ENCODE peak calls at places on chromosomes 13 and 19, in seven cellular contexts. Y is mammary epithelial cell, R is neural progenitor cell, W is H9, A is IMR-90, N is hepatocyte, H is HCT116. S is an unnamed sample.
A peak's percentile ranks its signal among the peaks of the same experiment; 100 is the strongest.

GRCh38 chr13:18998389-18998788 is 183.2 kb downstream of the TUBA3C start:
- DNase-seq in Y (no peak), R (no peak), W (no peak), A (no peak), N (no peak), H (no peak), S (no peak)

GRCh38 chr19:50486823-50487515 is 10.3 kb upstream of the GARIN5A start:
- DNase-seq in Y (no peak), R (peak; percentile 68), W (peak; percentile 88), A (peak; percentile 19), N (no peak), H (peak; percentile 80), S (peak; percentile 15)

GRCh38 chr19:49380391-49380790 is 7.7 kb upstream of the KASH5 start:
- DNase-seq in Y (no peak), R (no peak), W (no peak), A (no peak), N (no peak), H (no peak), S (no peak)

GRCh38 chr13:114109646-114110045 is 22.8 kb downstream of the RASA3 start:
- DNase-seq in Y (no peak), R (peak; percentile 39), W (no peak), A (no peak), N (no peak), H (no peak), S (no peak)

GRCh38 chr19:15222738-15223648 is 9.3 kb downstream of the EPHX3 start:
- DNase-seq in Y (peak; percentile 80), R (peak; percentile 100), W (peak; percentile 98), A (peak; percentile 95), N (peak; percentile 96), H (peak; percentile 33), S (peak; percentile 93)

GRCh38 chr19:15337202-15337601 is 4.9 kb upstream of the BRD4 start:
- DNase-seq in Y (no peak), R (no peak), W (no peak), A (peak; percentile 80), N (no peak), H (no peak), S (no peak)

GRCh38 chr13:73599232-73600128 is 534.7 kb downstream of the KLF12 start:
- DNase-seq in Y (peak; percentile 43), R (no peak), W (no peak), A (no peak), N (no peak), H (no peak), S (no peak)

GRCh38 chr19:13962738-13963602 is 10.7 kb downstream of the DCAF15 start:
- DNase-seq in Y (no peak), R (no peak), W (peak; percentile 64), A (peak; percentile 60), N (peak; percentile 12), H (no peak), S (no peak)

GRCh38 chr19:7124782-7125181 is 55.3 kb downstream of the ZNF557 start:
- DNase-seq in Y (no peak), R (no peak), W (no peak), A (no peak), N (no peak), H (no peak), S (peak; percentile 12)

GRCh38 chr19:8030906-8031305 is 21.7 kb upstream of the CCL25 start:
- DNase-seq in Y (no peak), R (no peak), W (no peak), A (no peak), N (no peak), H (no peak), S (no peak)

GRCh38 chr19:5999693-6000092 is 21.8 kb upstream of the RANBP3 start:
- DNase-seq in Y (no peak), R (no peak), W (no peak), A (no peak), N (no peak), H (no peak), S (no peak)

GRCh38 chr13:94061316-94061715 is 418.2 kb downstream of the DCT start:
- DNase-seq in Y (no peak), R (no peak), W (no peak), A (peak; percentile 79), N (peak; percentile 6), H (no peak), S (no peak)

GRCh38 chr13:94886191-94886590 is 173.8 kb upstream of the SOX21 start:
- DNase-seq in Y (no peak), R (peak; percentile 5), W (no peak), A (no peak), N (peak; percentile 13), H (no peak), S (no peak)

GRCh38 chr19:6246174-6247006 is 33.4 kb downstream of the MLLT1 start:
- DNase-seq in Y (no peak), R (no peak), W (no peak), A (no peak), N (no peak), H (no peak), S (no peak)

GRCh38 chr19:45444318-45445041 is 20.8 kb upstream of the ERCC1 start:
- DNase-seq in Y (peak; percentile 58), R (peak; percentile 96), W (peak; percentile 95), A (peak; percentile 70), N (peak; percentile 96), H (no peak), S (peak; percentile 78)

GRCh38 chr13:42065414-42065813 is 17.0 kb downstream of the DGKH start:
- DNase-seq in Y (no peak), R (no peak), W (no peak), A (no peak), N (no peak), H (no peak), S (peak; percentile 9)

GRCh38 chr13:42064259-42064658 is 15.8 kb downstream of the DGKH start:
- DNase-seq in Y (peak; percentile 86), R (no peak), W (no peak), A (peak; percentile 94), N (no peak), H (no peak), S (peak; percentile 7)

GRCh38 chr13:42063105-42063504 is 14.7 kb downstream of the DGKH start:
- DNase-seq in Y (no peak), R (no peak), W (no peak), A (no peak), N (no peak), H (no peak), S (no peak)

GRCh38 chr13:42066542-42066941 is 18.1 kb downstream of the DGKH start:
- DNase-seq in Y (no peak), R (no peak), W (no peak), A (peak; percentile 97), N (no peak), H (no peak), S (peak; percentile 50)

DNA sequence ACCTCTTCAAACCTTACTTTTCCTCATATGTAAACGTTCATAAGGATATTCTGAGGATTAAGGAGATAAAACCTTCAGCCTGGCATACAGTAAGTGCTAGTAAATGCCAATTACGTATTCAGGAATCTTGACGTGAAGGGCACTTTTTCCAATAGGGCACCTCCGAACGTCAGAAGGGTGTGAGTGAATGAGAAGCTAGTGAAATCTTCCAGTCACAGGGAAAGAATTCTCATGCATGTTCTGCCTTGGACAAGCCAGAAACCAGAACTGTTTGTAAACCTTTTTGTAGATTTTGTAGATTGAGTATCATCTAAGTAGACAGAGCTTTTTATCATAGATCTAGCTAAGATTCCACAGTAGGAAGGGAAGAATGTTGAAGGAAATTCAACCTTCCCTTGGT is 16.5 kb downstream of the DGKH start:
- DNase-seq in Y (no peak), R (no peak), W (no peak), A (no peak), N (no peak), H (no peak), S (no peak)
- H3K4me2 ChIP-seq in Y (no peak overlapping the region), R (no peak overlapping the region), W (no peak overlapping the region), A (no peak overlapping the region), N (no peak overlapping the region), H (no peak overlapping the region), S (no peak overlapping the region)

GRCh38 chr13:40673061-40673397 is 6.6 kb upstream of the FOXO1 start:
- DNase-seq in Y (no peak), R (no peak), W (no peak), A (no peak), N (no peak), H (no peak), S (no peak)

GRCh38 chr13:40673414-40673813 is 7.0 kb upstream of the FOXO1 start:
- DNase-seq in Y (no peak), R (no peak), W (no peak), A (no peak), N (no peak), H (no peak), S (no peak)

GRCh38 chr13:40670307-40670706 is 3.9 kb upstream of the FOXO1 start:
- DNase-seq in Y (no peak), R (no peak), W (no peak), A (no peak), N (no peak), H (no peak), S (no peak)

GRCh38 chr13:40676007-40676406 is 9.6 kb upstream of the FOXO1 start:
- DNase-seq in Y (no peak), R (no peak), W (no peak), A (no peak), N (no peak), H (no peak), S (no peak)

GRCh38 chr13:40672310-40673060 is 6.0 kb upstream of the FOXO1 start:
- DNase-seq in Y (peak; percentile 85), R (no peak), W (no peak), A (peak; percentile 70), N (peak; percentile 53), H (peak; percentile 57), S (peak; percentile 90)
- H3K4me2 ChIP-seq in Y (no peak overlapping the region), R (no peak overlapping the region), W (no peak overlapping the region), A (no peak overlapping the region), N (no peak overlapping the region), H (peak overlapping the region; percentile 48), S (peak overlapping the region; percentile 10)

GRCh38 chr13:24717217-24717616 is 37.0 kb downstream of the ATP12A start:
- DNase-seq in Y (no peak), R (no peak), W (no peak), A (no peak), N (no peak), H (no peak), S (no peak)

GRCh38 chr13:24719139-24719538 is 38.9 kb downstream of the ATP12A start:
- DNase-seq in Y (no peak), R (no peak), W (no peak), A (no peak), N (no peak), H (no peak), S (no peak)

GRCh38 chr13:24716011-24716410 is 35.8 kb downstream of the ATP12A start:
- DNase-seq in Y (no peak), R (no peak), W (peak; percentile 50), A (no peak), N (no peak), H (no peak), S (no peak)

GRCh38 chr13:24718192-24718965 is 38.2 kb downstream of the ATP12A start:
- DNase-seq in Y (no peak), R (no peak), W (no peak), A (no peak), N (no peak), H (no peak), S (no peak)

DNA sequence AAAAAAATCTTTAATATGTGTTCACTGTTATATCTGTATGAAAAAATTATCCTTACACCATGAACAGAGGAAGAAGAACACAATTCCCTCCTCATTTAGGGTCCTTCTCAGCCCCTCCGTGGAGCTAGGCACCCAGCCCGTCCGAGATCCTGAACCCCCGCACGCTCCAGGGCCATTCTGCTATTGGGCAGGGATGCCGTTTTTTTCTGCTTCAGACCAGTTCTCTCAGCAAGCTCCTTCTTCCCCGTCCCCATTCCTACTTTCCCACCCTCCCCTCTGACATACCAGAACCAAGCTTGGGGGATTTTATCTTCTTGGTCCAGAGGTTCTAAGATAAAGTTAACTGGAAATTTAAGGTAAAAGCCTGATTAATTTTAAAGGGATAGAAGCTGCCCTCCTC is 36.2 kb downstream of the ATP12A start:
- DNase-seq in Y (no peak), R (no peak), W (no peak), A (no peak), N (no peak), H (no peak), S (no peak)
- H3K4me2 ChIP-seq in Y (no peak overlapping the region), R (peak overlapping the region; percentile 37), W (peak overlapping the region; percentile 14), A (no peak overlapping the region), N (no peak overlapping the region), H (no peak overlapping the region), S (no peak overlapping the region)

GRCh38 chr19:38028913-38029565 is 122.0 kb downstream of the SIPA1L3 start:
- DNase-seq in Y (no peak), R (no peak), W (no peak), A (peak; percentile 44), N (no peak), H (no peak), S (no peak)
- H3K4me2 ChIP-seq in Y (no peak overlapping the region), R (no peak overlapping the region), W (no peak overlapping the region), A (peak overlapping the region; percentile 62), N (no peak overlapping the region), H (no peak overlapping the region), S (no peak overlapping the region)

S was measured in endothelial cell of umbilical vein.